ENCODE peak calls at places on chromosome 16, in four cellular contexts. One of them, this sample, is unnamed.

GRCh38 chr16:15052747-15053476 is 3.0 kb downstream of the NTAN1 start:
- DNase-seq in A549: no peak
- DNase-seq in K562: no peak
- DNase-seq in HepG2: no peak
- DNase-seq in this sample: no peak

GRCh38 chr16:14181371-14182050 is 110.4 kb downstream of the MRTFB start:
- DNase-seq in A549: peak
- DNase-seq in K562: no peak
- DNase-seq in HepG2: no peak
- DNase-seq in this sample: no peak

GRCh38 chr16:566475-567361 is at the start of gene NHLRC4:
- DNase-seq in A549: no peak
- DNase-seq in K562: peak
- DNase-seq in HepG2: peak
- DNase-seq in this sample: no peak

GRCh38 chr16:27772093-27772820 is 222.3 kb downstream of the KATNIP start:
- DNase-seq in A549: no peak
- DNase-seq in K562: no peak
- DNase-seq in HepG2: no peak
- DNase-seq in this sample: no peak

GRCh38 chr16:20899503-20900298 is 457 bp downstream of the DCUN1D3 start:
- DNase-seq in A549: no peak
- DNase-seq in K562: peak
- DNase-seq in HepG2: peak
- DNase-seq in this sample: no peak

GRCh38 chr16:51449441-51449840 is 298.4 kb upstream of the SALL1 start:
- DNase-seq in A549: no peak
- DNase-seq in K562: no peak
- DNase-seq in HepG2: no peak
- DNase-seq in this sample: no peak

GRCh38 chr16:13439766-13440165 is 480.2 kb upstream of the ERCC4 start:
- DNase-seq in A549: no peak
- DNase-seq in K562: no peak
- DNase-seq in HepG2: no peak
- DNase-seq in this sample: no peak

GRCh38 chr16:53045554-53046250 is 7.0 kb downstream of the CHD9NB start:
- DNase-seq in A549: no peak
- DNase-seq in K562: no peak
- DNase-seq in HepG2: no peak
- DNase-seq in this sample: no peak

GRCh38 chr16:57299009-57299718 is 14.7 kb upstream of the PLLP start:
- DNase-seq in A549: peak
- DNase-seq in K562: no peak
- DNase-seq in HepG2: peak
- DNase-seq in this sample: peak

GRCh38 chr16:50193594-50193993 is 40.5 kb downstream of the TENT4B start:
- DNase-seq in A549: no peak
- DNase-seq in K562: no peak
- DNase-seq in HepG2: no peak
- DNase-seq in this sample: no peak

GRCh38 chr16:725041-725376 is 1.2 kb downstream of the CCDC78 start:
- DNase-seq in A549: no peak
- DNase-seq in K562: no peak
- DNase-seq in HepG2: no peak
- DNase-seq in this sample: peak

GRCh38 chr16:76947694-76948093 is 243.3 kb upstream of the MON1B start:
- DNase-seq in A549: no peak
- DNase-seq in K562: no peak
- DNase-seq in HepG2: no peak
- DNase-seq in this sample: no peak

DNA sequence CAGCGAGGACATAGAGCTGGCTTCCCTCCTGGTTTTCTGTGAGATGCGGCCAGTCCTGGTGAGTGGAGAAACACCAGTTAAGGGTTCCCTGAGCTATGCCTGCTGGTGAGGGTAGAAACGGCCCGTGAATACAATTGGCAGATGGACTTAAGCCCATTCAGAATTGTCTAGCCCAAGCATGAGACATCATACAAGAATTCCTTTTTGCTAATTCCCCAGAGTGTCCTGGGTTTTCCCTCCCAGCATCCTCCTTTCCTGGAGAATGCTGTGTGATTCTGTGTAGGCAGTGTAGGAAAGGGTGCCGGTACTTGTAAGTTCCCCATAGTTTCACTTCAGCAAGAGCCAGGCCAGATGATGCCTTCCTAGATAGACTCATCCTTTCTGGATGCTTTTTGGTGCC is 65.1 kb downstream of the SDR42E1 start:
- DNase-seq in A549: no peak
- DNase-seq in K562: no peak
- DNase-seq in HepG2: no peak
- DNase-seq in this sample: no peak
- TF ChIP-seq HDAC2 in A549: no peak
- TF ChIP-seq HDAC2 in K562: no peak
- TF ChIP-seq HDAC2 in HepG2: no peak
- TF ChIP-seq HDAC2 in this sample: no peak

GRCh38 chr16:23607740-23608139 is 11.6 kb upstream of the NDUFAB1 start:
- DNase-seq in A549: no peak
- DNase-seq in K562: no peak
- DNase-seq in HepG2: no peak
- DNase-seq in this sample: no peak

GRCh38 chr16:23609929-23610328 is 13.8 kb upstream of the NDUFAB1 start:
- DNase-seq in A549: no peak
- DNase-seq in K562: no peak
- DNase-seq in HepG2: no peak
- DNase-seq in this sample: no peak

GRCh38 chr16:23611936-23612335 is 15.8 kb upstream of the NDUFAB1 start:
- DNase-seq in A549: no peak
- DNase-seq in K562: no peak
- DNase-seq in HepG2: no peak
- DNase-seq in this sample: no peak

GRCh38 chr16:23608194-23608593 is 12.1 kb upstream of the NDUFAB1 start:
- DNase-seq in A549: no peak
- DNase-seq in K562: no peak
- DNase-seq in HepG2: no peak
- DNase-seq in this sample: no peak
- TF ChIP-seq HDAC2 in A549: no peak
- TF ChIP-seq HDAC2 in K562: no peak
- TF ChIP-seq HDAC2 in HepG2: no peak
- TF ChIP-seq HDAC2 in this sample: no peak

GRCh38 chr16:3182608-3183444 is 5.2 kb upstream of the OR1F1 start:
- DNase-seq in A549: peak
- DNase-seq in K562: peak
- DNase-seq in HepG2: peak
- DNase-seq in this sample: peak
- TF ChIP-seq HDAC2 in A549: no peak
- TF ChIP-seq HDAC2 in K562: peak
- TF ChIP-seq HDAC2 in HepG2: peak
- TF ChIP-seq HDAC2 in this sample: no peak

GRCh38 chr16:17409894-17410293 is 60.9 kb downstream of the XYLT1 start:
- DNase-seq in A549: no peak
- DNase-seq in K562: no peak
- DNase-seq in HepG2: no peak
- DNase-seq in this sample: no peak
- TF ChIP-seq HDAC2 in A549: no peak
- TF ChIP-seq HDAC2 in K562: no peak
- TF ChIP-seq HDAC2 in HepG2: no peak
- TF ChIP-seq HDAC2 in this sample: no peak

This sample was measured in H1.